ENCODE peak calls at places on chromosomes 13 and 19, in five cellular contexts. A is stimulated activated naive CD8-positive, alpha-beta T cell treated with anti-CD3 and anti-CD28 coated beads, Interleukin-15, Interleukin-2, amounts not matched to agents 100 U/mL and 50 U/mL, for 24 hours; L is activated CD4-positive, alpha-beta T cell treated with anti-CD3 and anti-CD28 coated beads, Interleukin-2, amount 50 U/mL, for 1 hour; M is AG09319; H is right cardiac atrium. J is an unnamed sample.
A peak's percentile ranks its signal among the peaks of the same experiment; 100 is the strongest.

GRCh38 chr13:28494861-28495585 is at the start of gene FLT1:
- DNase-seq in A (peak; percentile 48), L (peak; percentile 6), M (no peak), H (peak; percentile 83), J (no peak)

GRCh38 chr13:57933606-57934005 is 302.1 kb downstream of the PCDH17 start:
- DNase-seq in A (no peak), L (no peak), M (no peak), H (no peak), J (no peak)

GRCh38 chr13:27131202-27131623 is 40.4 kb downstream of the USP12 start:
- DNase-seq in A (peak; percentile 72), L (peak; percentile 38), M (no peak), H (no peak), J (no peak)

GRCh38 chr13:81480634-81481033 is 1139.7 kb upstream of the SPRY2 start:
- DNase-seq in A (no peak), L (no peak), M (no peak), H (no peak), J (no peak)

GRCh38 chr13:27830010-27830409 is 37.7 kb downstream of the GSX1 start:
- DNase-seq in A (peak; percentile 76), L (peak; percentile 51), M (no peak), H (peak; percentile 34), J (peak; percentile 70)

GRCh38 chr19:7636691-7637373 is at the start of gene STXBP2:
- DNase-seq in A (peak; percentile 93), L (peak; percentile 94), M (no peak), H (peak; percentile 47), J (peak; percentile 92)

GRCh38 chr13:101474419-101474957 is 22.0 kb downstream of the ITGBL1 start:
- DNase-seq in A (no peak), L (no peak), M (peak; percentile 61), H (peak; percentile 28), J (no peak)

GRCh38 chr13:80215368-80215767 is 125.6 kb downstream of the SPRY2 start:
- DNase-seq in A (no peak), L (no peak), M (peak; percentile 35), H (no peak), J (no peak)